ENCODE peak calls at places on chromosome 14, in seven cellular contexts. One of them, this sample, is unnamed.

GRCh38 chr14:93543766-93544165 is 113.0 kb downstream of the UNC79 start:
- DNase-seq in cardiac fibroblast: peak
- DNase-seq in AG04450: no peak
- DNase-seq in pancreas: no peak
- DNase-seq in bronchial epithelial cell: peak
- DNase-seq in sigmoid colon: no peak
- DNase-seq in H1: no peak
- DNase-seq in this sample: peak

GRCh38 chr14:43410631-43411030 is 1096.5 kb downstream of the FSCB start:
- DNase-seq in cardiac fibroblast: no peak
- DNase-seq in AG04450: no peak
- DNase-seq in pancreas: no peak
- DNase-seq in bronchial epithelial cell: no peak
- DNase-seq in sigmoid colon: no peak
- DNase-seq in H1: no peak
- DNase-seq in this sample: no peak

GRCh38 chr14:55604900-55605418 is 25.0 kb downstream of the KTN1 start:
- DNase-seq in cardiac fibroblast: no peak
- DNase-seq in AG04450: no peak
- DNase-seq in pancreas: no peak
- DNase-seq in bronchial epithelial cell: no peak
- DNase-seq in sigmoid colon: no peak
- DNase-seq in H1: no peak
- DNase-seq in this sample: no peak

GRCh38 chr14:96623676-96624484 is 121.7 kb downstream of the PAPOLA start:
- DNase-seq in cardiac fibroblast: no peak
- DNase-seq in AG04450: no peak
- DNase-seq in pancreas: no peak
- DNase-seq in bronchial epithelial cell: no peak
- DNase-seq in sigmoid colon: no peak
- DNase-seq in H1: no peak
- DNase-seq in this sample: no peak

GRCh38 chr14:36485773-36486172 is 34.3 kb downstream of the NKX2-1 start:
- DNase-seq in cardiac fibroblast: no peak
- DNase-seq in AG04450: no peak
- DNase-seq in pancreas: no peak
- DNase-seq in bronchial epithelial cell: no peak
- DNase-seq in sigmoid colon: no peak
- DNase-seq in H1: no peak
- DNase-seq in this sample: no peak

GRCh38 chr14:96062010-96062409 is 22.8 kb downstream of the C14orf132 start:
- DNase-seq in cardiac fibroblast: no peak
- DNase-seq in AG04450: no peak
- DNase-seq in pancreas: no peak
- DNase-seq in bronchial epithelial cell: no peak
- DNase-seq in sigmoid colon: no peak
- DNase-seq in H1: no peak
- DNase-seq in this sample: no peak

GRCh38 chr14:96508900-96509299 is 6.7 kb downstream of the PAPOLA start:
- DNase-seq in cardiac fibroblast: no peak
- DNase-seq in AG04450: no peak
- DNase-seq in pancreas: no peak
- DNase-seq in bronchial epithelial cell: no peak
- DNase-seq in sigmoid colon: no peak
- DNase-seq in H1: no peak
- DNase-seq in this sample: no peak

GRCh38 chr14:102873546-102874061 is 48.9 kb upstream of the AMN start:
- DNase-seq in cardiac fibroblast: no peak
- DNase-seq in AG04450: no peak
- DNase-seq in pancreas: no peak
- DNase-seq in bronchial epithelial cell: no peak
- DNase-seq in sigmoid colon: no peak
- DNase-seq in H1: no peak
- DNase-seq in this sample: no peak

GRCh38 chr14:31966896-31967668 is 110.0 kb upstream of the ARHGAP5 start:
- DNase-seq in cardiac fibroblast: no peak
- DNase-seq in AG04450: no peak
- DNase-seq in pancreas: no peak
- DNase-seq in bronchial epithelial cell: no peak
- DNase-seq in sigmoid colon: no peak
- DNase-seq in H1: no peak
- DNase-seq in this sample: no peak

GRCh38 chr14:75184447-75184846 is 8.0 kb upstream of the TMED10 start:
- DNase-seq in cardiac fibroblast: peak
- DNase-seq in AG04450: no peak
- DNase-seq in pancreas: no peak
- DNase-seq in bronchial epithelial cell: peak
- DNase-seq in sigmoid colon: no peak
- DNase-seq in H1: no peak
- DNase-seq in this sample: peak

GRCh38 chr14:22668417-22668816 is 24.3 kb upstream of the OR6J1 start:
- DNase-seq in cardiac fibroblast: peak
- DNase-seq in AG04450: no peak
- DNase-seq in pancreas: no peak
- DNase-seq in bronchial epithelial cell: no peak
- DNase-seq in sigmoid colon: no peak
- DNase-seq in H1: no peak
- DNase-seq in this sample: no peak

GRCh38 chr14:24238123-24238522 is 4.3 kb downstream of the TINF2 start:
- DNase-seq in cardiac fibroblast: no peak
- DNase-seq in AG04450: no peak
- DNase-seq in pancreas: no peak
- DNase-seq in bronchial epithelial cell: peak
- DNase-seq in sigmoid colon: no peak
- DNase-seq in H1: no peak
- DNase-seq in this sample: peak

GRCh38 chr14:66254066-66254465 is 232.1 kb upstream of the CCDC196 start:
- DNase-seq in cardiac fibroblast: no peak
- DNase-seq in AG04450: no peak
- DNase-seq in pancreas: no peak
- DNase-seq in bronchial epithelial cell: no peak
- DNase-seq in sigmoid colon: no peak
- DNase-seq in H1: peak
- DNase-seq in this sample: no peak

GRCh38 chr14:101072070-101072469 is 168.5 kb upstream of the RTL1 start:
- DNase-seq in cardiac fibroblast: no peak
- DNase-seq in AG04450: no peak
- DNase-seq in pancreas: no peak
- DNase-seq in bronchial epithelial cell: no peak
- DNase-seq in sigmoid colon: peak
- DNase-seq in H1: no peak
- DNase-seq in this sample: no peak

GRCh38 chr14:24690492-24690891 is 56.5 kb upstream of the GZMB start:
- DNase-seq in cardiac fibroblast: no peak
- DNase-seq in AG04450: no peak
- DNase-seq in pancreas: no peak
- DNase-seq in bronchial epithelial cell: no peak
- DNase-seq in sigmoid colon: no peak
- DNase-seq in H1: peak
- DNase-seq in this sample: no peak

GRCh38 chr14:100025111-100025510 is 40.1 kb upstream of the EVL start:
- DNase-seq in cardiac fibroblast: peak
- DNase-seq in AG04450: no peak
- DNase-seq in pancreas: no peak
- DNase-seq in bronchial epithelial cell: peak
- DNase-seq in sigmoid colon: no peak
- DNase-seq in H1: peak
- DNase-seq in this sample: peak

GRCh38 chr14:104294983-104295680 is 156.7 kb downstream of the KIF26A start:
- DNase-seq in cardiac fibroblast: no peak
- DNase-seq in AG04450: no peak
- DNase-seq in pancreas: no peak
- DNase-seq in bronchial epithelial cell: no peak
- DNase-seq in sigmoid colon: peak
- DNase-seq in H1: no peak
- DNase-seq in this sample: no peak

GRCh38 chr14:29242755-29243340 is 476.3 kb downstream of the FOXG1 start:
- DNase-seq in cardiac fibroblast: peak
- DNase-seq in AG04450: no peak
- DNase-seq in pancreas: no peak
- DNase-seq in bronchial epithelial cell: no peak
- DNase-seq in sigmoid colon: no peak
- DNase-seq in H1: no peak
- DNase-seq in this sample: no peak

GRCh38 chr14:85852900-85853299 is 323.0 kb downstream of the FLRT2 start:
- DNase-seq in cardiac fibroblast: no peak
- DNase-seq in AG04450: no peak
- DNase-seq in pancreas: no peak
- DNase-seq in bronchial epithelial cell: no peak
- DNase-seq in sigmoid colon: no peak
- DNase-seq in H1: no peak
- DNase-seq in this sample: no peak

GRCh38 chr14:74574092-74574438 is 38.0 kb downstream of the LTBP2 start:
- DNase-seq in cardiac fibroblast: no peak
- DNase-seq in AG04450: no peak
- DNase-seq in pancreas: no peak
- DNase-seq in bronchial epithelial cell: no peak
- DNase-seq in sigmoid colon: no peak
- DNase-seq in H1: no peak
- DNase-seq in this sample: no peak

GRCh38 chr14:68939893-68940613 is 39.0 kb downstream of the ACTN1 start:
- DNase-seq in cardiac fibroblast: peak
- DNase-seq in AG04450: peak
- DNase-seq in pancreas: peak
- DNase-seq in bronchial epithelial cell: peak
- DNase-seq in sigmoid colon: peak
- DNase-seq in H1: no peak
- DNase-seq in this sample: peak

GRCh38 chr14:68938515-68939423 is 40.3 kb downstream of the ACTN1 start:
- DNase-seq in cardiac fibroblast: peak
- DNase-seq in AG04450: no peak
- DNase-seq in pancreas: peak
- DNase-seq in bronchial epithelial cell: no peak
- DNase-seq in sigmoid colon: peak
- DNase-seq in H1: no peak
- DNase-seq in this sample: no peak

GRCh38 chr14:68940614-68941185 is 38.4 kb downstream of the ACTN1 start:
- DNase-seq in cardiac fibroblast: no peak
- DNase-seq in AG04450: no peak
- DNase-seq in pancreas: no peak
- DNase-seq in bronchial epithelial cell: no peak
- DNase-seq in sigmoid colon: no peak
- DNase-seq in H1: no peak
- DNase-seq in this sample: no peak

GRCh38 chr14:68937790-68938514 is 41.1 kb downstream of the ACTN1 start:
- DNase-seq in cardiac fibroblast: peak
- DNase-seq in AG04450: no peak
- DNase-seq in pancreas: peak
- DNase-seq in bronchial epithelial cell: peak
- DNase-seq in sigmoid colon: peak
- DNase-seq in H1: no peak
- DNase-seq in this sample: peak

GRCh38 chr14:68939424-68939892 is 39.6 kb downstream of the ACTN1 start:
- DNase-seq in cardiac fibroblast: no peak
- DNase-seq in AG04450: no peak
- DNase-seq in pancreas: no peak
- DNase-seq in bronchial epithelial cell: no peak
- DNase-seq in sigmoid colon: no peak
- DNase-seq in H1: no peak
- DNase-seq in this sample: no peak
- H3K4me3 ChIP-seq in cardiac fibroblast: no peak
- H3K4me3 ChIP-seq in AG04450: no peak
- H3K4me3 ChIP-seq in pancreas: peak
- H3K4me3 ChIP-seq in bronchial epithelial cell: no peak
- H3K4me3 ChIP-seq in sigmoid colon: no peak
- H3K4me3 ChIP-seq in H1: no peak
- H3K4me3 ChIP-seq in this sample: no peak

GRCh38 chr14:72611506-72611905 is 282.4 kb downstream of the DPF3 start:
- DNase-seq in cardiac fibroblast: no peak
- DNase-seq in AG04450: no peak
- DNase-seq in pancreas: no peak
- DNase-seq in bronchial epithelial cell: no peak
- DNase-seq in sigmoid colon: no peak
- DNase-seq in H1: no peak
- DNase-seq in this sample: no peak
- TF ChIP-seq CTCF in cardiac fibroblast: no peak
- TF ChIP-seq CTCF in AG04450: no peak
- TF ChIP-seq CTCF in pancreas: no peak
- TF ChIP-seq CTCF in bronchial epithelial cell: no peak
- TF ChIP-seq CTCF in sigmoid colon: no peak
- TF ChIP-seq CTCF in H1: no peak
- TF ChIP-seq CTCF in this sample: no peak

DNA sequence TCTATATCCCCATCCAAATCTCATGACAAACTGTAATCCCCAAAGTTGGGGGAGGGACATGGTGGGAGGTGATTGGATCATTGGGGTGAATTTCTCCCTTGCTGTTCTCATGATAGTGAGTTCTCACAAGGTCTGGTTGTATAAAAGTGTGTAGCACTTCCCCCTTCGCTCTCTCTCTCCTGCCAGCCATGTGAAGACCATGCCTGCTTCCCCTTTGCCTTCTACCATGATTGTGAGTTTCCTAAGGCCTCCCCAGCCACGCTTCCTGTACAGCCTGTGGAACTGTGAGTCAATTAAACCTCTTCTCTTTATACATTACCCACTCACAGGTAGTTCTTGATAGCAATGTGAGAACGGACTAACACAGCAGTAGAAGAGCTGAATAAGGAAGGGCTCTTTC is 62.6 kb upstream of the VASH1 start:
- DNase-seq in cardiac fibroblast: no peak
- DNase-seq in AG04450: no peak
- DNase-seq in pancreas: no peak
- DNase-seq in bronchial epithelial cell: no peak
- DNase-seq in sigmoid colon: no peak
- DNase-seq in H1: no peak
- DNase-seq in this sample: no peak
- H3K4me3 ChIP-seq in cardiac fibroblast: no peak
- H3K4me3 ChIP-seq in AG04450: no peak
- H3K4me3 ChIP-seq in pancreas: no peak
- H3K4me3 ChIP-seq in bronchial epithelial cell: no peak
- H3K4me3 ChIP-seq in sigmoid colon: no peak
- H3K4me3 ChIP-seq in H1: no peak
- H3K4me3 ChIP-seq in this sample: no peak

GRCh38 chr14:28143340-28143739 is 623.2 kb upstream of the FOXG1 start:
- DNase-seq in cardiac fibroblast: no peak
- DNase-seq in AG04450: no peak
- DNase-seq in pancreas: no peak
- DNase-seq in bronchial epithelial cell: no peak
- DNase-seq in sigmoid colon: no peak
- DNase-seq in H1: no peak
- DNase-seq in this sample: no peak

GRCh38 chr14:28141662-28142061 is 624.9 kb upstream of the FOXG1 start:
- DNase-seq in cardiac fibroblast: no peak
- DNase-seq in AG04450: no peak
- DNase-seq in pancreas: no peak
- DNase-seq in bronchial epithelial cell: no peak
- DNase-seq in sigmoid colon: no peak
- DNase-seq in H1: no peak
- DNase-seq in this sample: no peak

GRCh38 chr14:28142400-28143015 is 624.1 kb upstream of the FOXG1 start:
- DNase-seq in cardiac fibroblast: peak
- DNase-seq in AG04450: no peak
- DNase-seq in pancreas: no peak
- DNase-seq in bronchial epithelial cell: peak
- DNase-seq in sigmoid colon: no peak
- DNase-seq in H1: no peak
- DNase-seq in this sample: peak
- TF ChIP-seq CTCF in cardiac fibroblast: peak
- TF ChIP-seq CTCF in AG04450: no peak
- TF ChIP-seq CTCF in pancreas: no peak
- TF ChIP-seq CTCF in bronchial epithelial cell: peak
- TF ChIP-seq CTCF in sigmoid colon: no peak
- TF ChIP-seq CTCF in H1: no peak
- TF ChIP-seq CTCF in this sample: peak

GRCh38 chr14:30339311-30339901 is 219.6 kb upstream of the G2E3 start:
- DNase-seq in cardiac fibroblast: no peak
- DNase-seq in AG04450: no peak
- DNase-seq in pancreas: no peak
- DNase-seq in bronchial epithelial cell: no peak
- DNase-seq in sigmoid colon: no peak
- DNase-seq in H1: no peak
- DNase-seq in this sample: no peak
- H3K4me3 ChIP-seq in cardiac fibroblast: no peak
- H3K4me3 ChIP-seq in AG04450: no peak
- H3K4me3 ChIP-seq in pancreas: no peak
- H3K4me3 ChIP-seq in bronchial epithelial cell: no peak
- H3K4me3 ChIP-seq in sigmoid colon: no peak
- H3K4me3 ChIP-seq in H1: no peak
- H3K4me3 ChIP-seq in this sample: no peak